ENCODE peak calls at places on chromosomes 5 and 9, in four cellular contexts. X is COR-L47, M is H7, Q is H1. P is an unnamed sample.

GRCh38 chr5:76082790-76083554 is at the start of gene SV2C:
- DNase-seq in X (peak; percentile 4), M (peak; percentile 81), Q (peak; percentile 71), P (peak; percentile 4)

GRCh38 chr5:152883061-152883460 is 478.0 kb upstream of the NMUR2 start:
- DNase-seq in X (peak; percentile 22), M (no peak), Q (no peak), P (no peak)

GRCh38 chr5:177546262-177546741 is 8.1 kb downstream of the FAM193B start:
- DNase-seq in X (no peak), M (no peak), Q (no peak), P (peak; percentile 80)

GRCh38 chr5:135116146-135116545 is 82.1 kb upstream of the PITX1 start:
- DNase-seq in X (no peak), M (no peak), Q (no peak), P (no peak)

GRCh38 chr5:2129581-2130272 is 247.0 kb upstream of the IRX4 start:
- DNase-seq in X (no peak), M (no peak), Q (no peak), P (no peak)

GRCh38 chr5:171707441-171707790 is 78.2 kb upstream of the SMIM23 start:
- DNase-seq in X (no peak), M (no peak), Q (peak; percentile 10), P (no peak)

GRCh38 chr9:125494555-125494920 is 212.5 kb downstream of the MAPKAP1 start:
- DNase-seq in X (no peak), M (no peak), Q (no peak), P (peak; percentile 30)

GRCh38 chr5:38725419-38725865 is 120.4 kb upstream of the OSMR start:
- DNase-seq in X (peak; percentile 4), M (peak; percentile 39), Q (no peak), P (no peak)

GRCh38 chr5:177529247-177529901 is 12.6 kb upstream of the DDX41 start:
- DNase-seq in X (no peak), M (no peak), Q (no peak), P (no peak)

GRCh38 chr9:131923766-131924165 is 155.9 kb downstream of the MED27 start:
- DNase-seq in X (no peak), M (no peak), Q (no peak), P (no peak)

GRCh38 chr5:147188200-147189108 is 46.4 kb upstream of the STK32A start:
- DNase-seq in X (peak; percentile 78), M (peak; percentile 32), Q (peak; percentile 50), P (peak; percentile 47)

GRCh38 chr5:115599502-115599901 is 2.8 kb downstream of the TICAM2 start:
- DNase-seq in X (no peak), M (no peak), Q (no peak), P (peak; percentile 21)

GRCh38 chr9:116355153-116355827 is 201.7 kb downstream of the PAPPA start:
- DNase-seq in X (no peak), M (no peak), Q (no peak), P (no peak)

GRCh38 chr5:154172785-154173184 is 17.7 kb upstream of the GALNT10 start:
- DNase-seq in X (no peak), M (no peak), Q (no peak), P (no peak)

GRCh38 chr9:92968081-92968480 is 20.8 kb downstream of the FGD3 start:
- DNase-seq in X (no peak), M (no peak), Q (no peak), P (no peak)

GRCh38 chr5:142915840-142916424 is 145.8 kb downstream of the ARHGAP26 start:
- DNase-seq in X (peak; percentile 12), M (peak; percentile 62), Q (peak; percentile 66), P (peak; percentile 35)

GRCh38 chr5:135642934-135643333 is 64.1 kb upstream of the CXCL14 start:
- DNase-seq in X (no peak), M (no peak), Q (no peak), P (no peak)

GRCh38 chr9:126513159-126514036 is 100.3 kb upstream of the LMX1B start:
- DNase-seq in X (no peak), M (peak; percentile 85), Q (no peak), P (no peak)

GRCh38 chr5:6592611-6593010 is 40.2 kb downstream of the NSUN2 start:
- DNase-seq in X (no peak), M (no peak), Q (no peak), P (no peak)